ENCODE peak calls at places on chromosomes 7 and 10, in ten cellular contexts. One of them, this sample, is unnamed.

GRCh38 chr10:86024555-86025001 is 342.0 kb downstream of the GRID1 start:
- DNase-seq in brain microvascular endothelial cell: no peak
- DNase-seq in lower lobe of right lung: no peak
- DNase-seq in fibroblast of pulmonary artery: no peak
- DNase-seq in stomach: no peak
- DNase-seq in colonic mucosa: no peak
- DNase-seq in right lobe of liver: no peak
- DNase-seq in AG10803: no peak
- DNase-seq in LNCaP clone FGC: no peak
- DNase-seq in fibroblast of lung: no peak
- DNase-seq in this sample: no peak

GRCh38 chr7:30309842-30310435 is 25.5 kb downstream of the ZNRF2 start:
- DNase-seq in lower lobe of right lung: no peak
- DNase-seq in LNCaP clone FGC: no peak
- DNase-seq in stomach: no peak
- DNase-seq in colonic mucosa: no peak
- DNase-seq in fibroblast of pulmonary artery: no peak
- DNase-seq in brain microvascular endothelial cell: no peak
- DNase-seq in fibroblast of lung: no peak
- DNase-seq in right lobe of liver: no peak
- DNase-seq in AG10803: no peak
- DNase-seq in this sample: no peak

GRCh38 chr7:21542891-21543527 is at the start of gene DNAH11:
- DNase-seq in lower lobe of right lung: peak; percentile 67
- DNase-seq in LNCaP clone FGC: no peak
- DNase-seq in AG10803: no peak
- DNase-seq in right lobe of liver: peak; percentile 77
- DNase-seq in fibroblast of pulmonary artery: peak; percentile 39
- DNase-seq in brain microvascular endothelial cell: no peak
- DNase-seq in fibroblast of lung: peak; percentile 34
- DNase-seq in stomach: peak; percentile 28
- DNase-seq in colonic mucosa: peak; percentile 31
- DNase-seq in this sample: no peak

GRCh38 chr10:60390224-60390626 is 550 bp upstream of the ANK3 start:
- DNase-seq in fibroblast of lung: peak; percentile 56
- DNase-seq in brain microvascular endothelial cell: peak; percentile 37
- DNase-seq in lower lobe of right lung: no peak
- DNase-seq in right lobe of liver: no peak
- DNase-seq in LNCaP clone FGC: no peak
- DNase-seq in stomach: no peak
- DNase-seq in colonic mucosa: no peak
- DNase-seq in AG10803: no peak
- DNase-seq in fibroblast of pulmonary artery: peak; percentile 32
- DNase-seq in this sample: no peak

GRCh38 chr7:101869901-101870290 is 52.5 kb downstream of the CUX1 start:
- DNase-seq in fibroblast of lung: no peak
- DNase-seq in LNCaP clone FGC: no peak
- DNase-seq in AG10803: no peak
- DNase-seq in colonic mucosa: no peak
- DNase-seq in brain microvascular endothelial cell: no peak
- DNase-seq in stomach: no peak
- DNase-seq in lower lobe of right lung: no peak
- DNase-seq in right lobe of liver: no peak
- DNase-seq in fibroblast of pulmonary artery: no peak
- DNase-seq in this sample: no peak

GRCh38 chr7:130505753-130506152 is 13.9 kb downstream of the MEST start:
- DNase-seq in brain microvascular endothelial cell: peak; percentile 24
- DNase-seq in fibroblast of lung: peak; percentile 71
- DNase-seq in AG10803: peak; percentile 35
- DNase-seq in stomach: no peak
- DNase-seq in fibroblast of pulmonary artery: no peak
- DNase-seq in colonic mucosa: no peak
- DNase-seq in LNCaP clone FGC: no peak
- DNase-seq in lower lobe of right lung: no peak
- DNase-seq in right lobe of liver: no peak
- DNase-seq in this sample: no peak

GRCh38 chr10:91198781-91199180 is 21.7 kb upstream of the PCGF5 start:
- DNase-seq in lower lobe of right lung: no peak
- DNase-seq in stomach: no peak
- DNase-seq in AG10803: peak; percentile 88
- DNase-seq in right lobe of liver: no peak
- DNase-seq in colonic mucosa: no peak
- DNase-seq in fibroblast of lung: peak; percentile 16
- DNase-seq in fibroblast of pulmonary artery: peak; percentile 87
- DNase-seq in brain microvascular endothelial cell: peak; percentile 68
- DNase-seq in LNCaP clone FGC: no peak
- DNase-seq in this sample: peak; percentile 93

GRCh38 chr7:151494569-151495284 is 25.0 kb downstream of the RHEB start:
- DNase-seq in brain microvascular endothelial cell: no peak
- DNase-seq in lower lobe of right lung: no peak
- DNase-seq in fibroblast of pulmonary artery: no peak
- DNase-seq in stomach: no peak
- DNase-seq in colonic mucosa: no peak
- DNase-seq in right lobe of liver: no peak
- DNase-seq in fibroblast of lung: peak; percentile 42
- DNase-seq in AG10803: no peak
- DNase-seq in LNCaP clone FGC: peak; percentile 70
- DNase-seq in this sample: no peak

GRCh38 chr7:146172112-146172511 is 55.5 kb downstream of the CNTNAP2 start:
- DNase-seq in AG10803: no peak
- DNase-seq in LNCaP clone FGC: no peak
- DNase-seq in lower lobe of right lung: no peak
- DNase-seq in brain microvascular endothelial cell: peak; percentile 14
- DNase-seq in fibroblast of pulmonary artery: peak; percentile 22
- DNase-seq in colonic mucosa: no peak
- DNase-seq in fibroblast of lung: no peak
- DNase-seq in stomach: no peak
- DNase-seq in right lobe of liver: no peak
- DNase-seq in this sample: no peak

GRCh38 chr10:52128056-52128683 is 185.9 kb upstream of the DKK1 start:
- DNase-seq in fibroblast of pulmonary artery: no peak
- DNase-seq in AG10803: no peak
- DNase-seq in brain microvascular endothelial cell: no peak
- DNase-seq in right lobe of liver: no peak
- DNase-seq in colonic mucosa: no peak
- DNase-seq in stomach: no peak
- DNase-seq in lower lobe of right lung: no peak
- DNase-seq in LNCaP clone FGC: no peak
- DNase-seq in fibroblast of lung: no peak
- DNase-seq in this sample: no peak

GRCh38 chr10:52135101-52135500 is 179.0 kb upstream of the DKK1 start:
- DNase-seq in right lobe of liver: no peak
- DNase-seq in LNCaP clone FGC: no peak
- DNase-seq in stomach: no peak
- DNase-seq in brain microvascular endothelial cell: no peak
- DNase-seq in colonic mucosa: no peak
- DNase-seq in AG10803: no peak
- DNase-seq in fibroblast of lung: no peak
- DNase-seq in fibroblast of pulmonary artery: no peak
- DNase-seq in lower lobe of right lung: no peak
- DNase-seq in this sample: no peak

GRCh38 chr10:52129410-52130178 is 184.5 kb upstream of the DKK1 start:
- DNase-seq in AG10803: no peak
- DNase-seq in fibroblast of pulmonary artery: no peak
- DNase-seq in fibroblast of lung: no peak
- DNase-seq in colonic mucosa: no peak
- DNase-seq in right lobe of liver: no peak
- DNase-seq in lower lobe of right lung: no peak
- DNase-seq in brain microvascular endothelial cell: no peak
- DNase-seq in stomach: no peak
- DNase-seq in LNCaP clone FGC: no peak
- DNase-seq in this sample: no peak
- H3K4me3 ChIP-seq in AG10803: no peak overlapping the region
- H3K4me3 ChIP-seq in fibroblast of pulmonary artery: no peak overlapping the region
- H3K4me3 ChIP-seq in fibroblast of lung: no peak overlapping the region
- H3K4me3 ChIP-seq in colonic mucosa: no peak overlapping the region
- H3K4me3 ChIP-seq in right lobe of liver: no peak overlapping the region
- H3K4me3 ChIP-seq in lower lobe of right lung: no peak overlapping the region
- H3K4me3 ChIP-seq in brain microvascular endothelial cell: no peak overlapping the region
- H3K4me3 ChIP-seq in stomach: no peak overlapping the region
- H3K4me3 ChIP-seq in LNCaP clone FGC: no peak overlapping the region
- H3K4me3 ChIP-seq in this sample: no peak overlapping the region

DNA sequence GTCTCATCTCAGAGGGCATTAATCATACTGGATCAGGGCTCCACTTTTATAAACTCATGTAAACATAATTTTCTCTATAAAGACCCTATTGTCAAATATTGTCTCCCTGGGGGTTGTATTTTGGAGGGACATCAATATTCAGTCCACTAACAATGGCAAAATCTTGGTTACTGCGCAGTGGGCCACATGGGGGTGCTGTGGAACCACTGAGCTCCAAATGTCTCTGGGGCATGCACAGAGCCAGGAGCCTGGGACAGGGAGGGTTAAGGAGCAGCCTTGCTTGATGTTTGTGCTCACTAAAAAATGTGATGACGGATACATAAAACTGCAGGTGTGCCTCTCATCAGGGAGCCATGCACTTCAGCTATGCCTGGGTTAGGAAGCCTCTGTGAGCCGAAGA is 62.1 kb upstream of the PRSS58 start:
- DNase-seq in fibroblast of lung: no peak
- DNase-seq in colonic mucosa: no peak
- DNase-seq in brain microvascular endothelial cell: no peak
- DNase-seq in AG10803: no peak
- DNase-seq in fibroblast of pulmonary artery: no peak
- DNase-seq in stomach: no peak
- DNase-seq in LNCaP clone FGC: no peak
- DNase-seq in right lobe of liver: no peak
- DNase-seq in lower lobe of right lung: no peak
- DNase-seq in this sample: no peak
- TF ChIP-seq CTCF in fibroblast of lung: no peak
- TF ChIP-seq CTCF in colonic mucosa: no peak
- TF ChIP-seq CTCF in brain microvascular endothelial cell: peak; percentile 69
- TF ChIP-seq CTCF in AG10803: no peak
- TF ChIP-seq CTCF in fibroblast of pulmonary artery: no peak
- TF ChIP-seq CTCF in stomach: no peak
- TF ChIP-seq CTCF in LNCaP clone FGC: peak; percentile 47
- TF ChIP-seq CTCF in right lobe of liver: no peak
- TF ChIP-seq CTCF in lower lobe of right lung: no peak
- TF ChIP-seq CTCF in this sample: peak; percentile 16

GRCh38 chr7:32887395-32887794 is 4.2 kb downstream of the KBTBD2 start:
- DNase-seq in AG10803: no peak
- DNase-seq in lower lobe of right lung: no peak
- DNase-seq in fibroblast of lung: no peak
- DNase-seq in colonic mucosa: no peak
- DNase-seq in brain microvascular endothelial cell: no peak
- DNase-seq in LNCaP clone FGC: no peak
- DNase-seq in fibroblast of pulmonary artery: no peak
- DNase-seq in stomach: no peak
- DNase-seq in right lobe of liver: no peak
- DNase-seq in this sample: no peak

GRCh38 chr7:32890553-32891045 is 961 bp downstream of the KBTBD2 start:
- DNase-seq in lower lobe of right lung: no peak
- DNase-seq in fibroblast of pulmonary artery: peak; percentile 79
- DNase-seq in colonic mucosa: peak; percentile 66
- DNase-seq in right lobe of liver: no peak
- DNase-seq in fibroblast of lung: peak; percentile 62
- DNase-seq in LNCaP clone FGC: no peak
- DNase-seq in AG10803: peak; percentile 63
- DNase-seq in stomach: no peak
- DNase-seq in brain microvascular endothelial cell: peak; percentile 62
- DNase-seq in this sample: peak; percentile 76

GRCh38 chr7:32891046-32891799 is at the start of gene KBTBD2:
- DNase-seq in lower lobe of right lung: peak; percentile 91
- DNase-seq in stomach: peak; percentile 82
- DNase-seq in fibroblast of pulmonary artery: peak; percentile 91
- DNase-seq in fibroblast of lung: peak; percentile 83
- DNase-seq in colonic mucosa: peak; percentile 78
- DNase-seq in right lobe of liver: peak; percentile 91
- DNase-seq in LNCaP clone FGC: no peak
- DNase-seq in brain microvascular endothelial cell: peak; percentile 72
- DNase-seq in AG10803: peak; percentile 84
- DNase-seq in this sample: peak; percentile 81

GRCh38 chr7:32890010-32890552 is 1.5 kb downstream of the KBTBD2 start:
- DNase-seq in stomach: no peak
- DNase-seq in lower lobe of right lung: no peak
- DNase-seq in fibroblast of pulmonary artery: peak; percentile 57
- DNase-seq in right lobe of liver: no peak
- DNase-seq in AG10803: peak; percentile 51
- DNase-seq in fibroblast of lung: peak; percentile 32
- DNase-seq in colonic mucosa: no peak
- DNase-seq in LNCaP clone FGC: no peak
- DNase-seq in brain microvascular endothelial cell: no peak
- DNase-seq in this sample: peak; percentile 60

DNA sequence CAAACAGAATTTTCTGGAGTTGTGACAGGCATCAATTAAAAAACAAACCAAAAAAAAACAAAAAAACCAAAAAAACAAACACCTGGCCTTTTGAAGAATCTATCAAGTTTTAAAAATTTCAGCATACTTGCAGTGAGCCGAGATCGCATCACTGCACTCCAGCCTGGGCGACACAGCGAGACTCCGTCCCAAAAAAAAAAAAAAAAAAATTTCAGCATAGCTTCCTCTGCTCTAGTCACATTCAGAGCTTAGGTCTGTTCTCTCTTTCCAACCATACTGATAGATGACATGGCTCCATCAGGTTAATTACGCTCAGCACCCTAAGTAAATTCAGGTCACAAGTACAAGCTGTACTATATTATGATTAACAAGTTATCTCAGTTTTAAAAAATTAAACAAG is 3.1 kb downstream of the KBTBD2 start:
- DNase-seq in fibroblast of lung: no peak
- DNase-seq in fibroblast of pulmonary artery: no peak
- DNase-seq in LNCaP clone FGC: no peak
- DNase-seq in stomach: no peak
- DNase-seq in lower lobe of right lung: no peak
- DNase-seq in AG10803: no peak
- DNase-seq in brain microvascular endothelial cell: no peak
- DNase-seq in colonic mucosa: no peak
- DNase-seq in right lobe of liver: no peak
- DNase-seq in this sample: no peak
- H3K4me3 ChIP-seq in fibroblast of lung: no peak overlapping the region
- H3K4me3 ChIP-seq in fibroblast of pulmonary artery: no peak overlapping the region
- H3K4me3 ChIP-seq in LNCaP clone FGC: no peak overlapping the region
- H3K4me3 ChIP-seq in stomach: peak overlapping the region; percentile 95
- H3K4me3 ChIP-seq in lower lobe of right lung: no peak overlapping the region
- H3K4me3 ChIP-seq in AG10803: no peak overlapping the region
- H3K4me3 ChIP-seq in brain microvascular endothelial cell: no peak overlapping the region
- H3K4me3 ChIP-seq in colonic mucosa: no peak overlapping the region
- H3K4me3 ChIP-seq in right lobe of liver: no peak overlapping the region
- H3K4me3 ChIP-seq in this sample: no peak overlapping the region

GRCh38 chr10:16310440-16310839 is 126.4 kb upstream of the PTER start:
- DNase-seq in colonic mucosa: no peak
- DNase-seq in fibroblast of pulmonary artery: no peak
- DNase-seq in stomach: no peak
- DNase-seq in AG10803: no peak
- DNase-seq in right lobe of liver: no peak
- DNase-seq in fibroblast of lung: no peak
- DNase-seq in lower lobe of right lung: no peak
- DNase-seq in brain microvascular endothelial cell: no peak
- DNase-seq in LNCaP clone FGC: peak; percentile 6
- DNase-seq in this sample: no peak

GRCh38 chr10:16316733-16317132 is 120.1 kb upstream of the PTER start:
- DNase-seq in lower lobe of right lung: no peak
- DNase-seq in AG10803: no peak
- DNase-seq in LNCaP clone FGC: no peak
- DNase-seq in stomach: no peak
- DNase-seq in brain microvascular endothelial cell: no peak
- DNase-seq in fibroblast of lung: no peak
- DNase-seq in right lobe of liver: no peak
- DNase-seq in fibroblast of pulmonary artery: no peak
- DNase-seq in colonic mucosa: no peak
- DNase-seq in this sample: no peak

GRCh38 chr10:16314259-16314658 is 122.6 kb upstream of the PTER start:
- DNase-seq in colonic mucosa: no peak
- DNase-seq in LNCaP clone FGC: no peak
- DNase-seq in fibroblast of pulmonary artery: no peak
- DNase-seq in stomach: no peak
- DNase-seq in right lobe of liver: no peak
- DNase-seq in fibroblast of lung: no peak
- DNase-seq in AG10803: no peak
- DNase-seq in brain microvascular endothelial cell: no peak
- DNase-seq in lower lobe of right lung: no peak
- DNase-seq in this sample: no peak
- TF ChIP-seq CTCF in colonic mucosa: no peak
- TF ChIP-seq CTCF in LNCaP clone FGC: no peak
- TF ChIP-seq CTCF in fibroblast of pulmonary artery: no peak
- TF ChIP-seq CTCF in stomach: no peak
- TF ChIP-seq CTCF in right lobe of liver: no peak
- TF ChIP-seq CTCF in fibroblast of lung: no peak
- TF ChIP-seq CTCF in AG10803: no peak
- TF ChIP-seq CTCF in brain microvascular endothelial cell: no peak
- TF ChIP-seq CTCF in lower lobe of right lung: no peak
- TF ChIP-seq CTCF in this sample: no peak